ENCODE peak calls at places on chromosomes 11 and 22, in ten cellular contexts. One of them, this sample, is unnamed.

GRCh38 chr22:22935546-22936157 is 48.0 kb downstream of the IGLL5 start:
- DNase-seq in pons: peak
- DNase-seq in fibroblast of lung: no peak
- DNase-seq in D341Med: no peak
- DNase-seq in AG09319: no peak
- DNase-seq in astrocyte of the spinal cord: no peak
- DNase-seq in NCI-H2171 treated with DMSO at 0.1 percent for 48 hours: no peak
- DNase-seq in HFFc6: no peak
- DNase-seq in H54: no peak
- DNase-seq in SK-N-SH: no peak
- DNase-seq in this sample: no peak

GRCh38 chr22:37533995-37534394 is 14.8 kb upstream of the CARD10 start:
- DNase-seq in pons: peak
- DNase-seq in fibroblast of lung: peak
- DNase-seq in D341Med: no peak
- DNase-seq in AG09319: no peak
- DNase-seq in astrocyte of the spinal cord: peak
- DNase-seq in NCI-H2171 treated with DMSO at 0.1 percent for 48 hours: peak
- DNase-seq in HFFc6: peak
- DNase-seq in H54: no peak
- DNase-seq in SK-N-SH: no peak
- DNase-seq in this sample: no peak

GRCh38 chr11:8359521-8359920 is 95.8 kb upstream of the LMO1 start:
- DNase-seq in pons: no peak
- DNase-seq in fibroblast of lung: no peak
- DNase-seq in D341Med: no peak
- DNase-seq in AG09319: no peak
- DNase-seq in astrocyte of the spinal cord: no peak
- DNase-seq in NCI-H2171 treated with DMSO at 0.1 percent for 48 hours: no peak
- DNase-seq in HFFc6: no peak
- DNase-seq in H54: no peak
- DNase-seq in SK-N-SH: no peak
- DNase-seq in this sample: no peak

GRCh38 chr11:68968306-68969255 is 12.2 kb downstream of the MRGPRD start:
- DNase-seq in pons: no peak
- DNase-seq in fibroblast of lung: no peak
- DNase-seq in D341Med: no peak
- DNase-seq in AG09319: no peak
- DNase-seq in astrocyte of the spinal cord: no peak
- DNase-seq in NCI-H2171 treated with DMSO at 0.1 percent for 48 hours: no peak
- DNase-seq in HFFc6: peak
- DNase-seq in H54: no peak
- DNase-seq in SK-N-SH: no peak
- DNase-seq in this sample: peak

GRCh38 chr11:108973402-108974119 is 308.7 kb downstream of the DDX10 start:
- DNase-seq in pons: no peak
- DNase-seq in fibroblast of lung: peak
- DNase-seq in D341Med: no peak
- DNase-seq in AG09319: no peak
- DNase-seq in astrocyte of the spinal cord: peak
- DNase-seq in NCI-H2171 treated with DMSO at 0.1 percent for 48 hours: no peak
- DNase-seq in HFFc6: peak
- DNase-seq in H54: peak
- DNase-seq in SK-N-SH: no peak
- DNase-seq in this sample: no peak

GRCh38 chr22:47043835-47044721 is 281.6 kb downstream of the TBC1D22A start:
- DNase-seq in pons: no peak
- DNase-seq in fibroblast of lung: peak
- DNase-seq in D341Med: peak
- DNase-seq in AG09319: no peak
- DNase-seq in astrocyte of the spinal cord: peak
- DNase-seq in NCI-H2171 treated with DMSO at 0.1 percent for 48 hours: peak
- DNase-seq in HFFc6: no peak
- DNase-seq in H54: peak
- DNase-seq in SK-N-SH: no peak
- DNase-seq in this sample: no peak

GRCh38 chr22:41197808-41198585 is 7.1 kb upstream of the L3MBTL2 start:
- DNase-seq in pons: no peak
- DNase-seq in fibroblast of lung: no peak
- DNase-seq in D341Med: no peak
- DNase-seq in AG09319: no peak
- DNase-seq in astrocyte of the spinal cord: no peak
- DNase-seq in NCI-H2171 treated with DMSO at 0.1 percent for 48 hours: peak
- DNase-seq in HFFc6: peak
- DNase-seq in H54: peak
- DNase-seq in SK-N-SH: peak
- DNase-seq in this sample: no peak

GRCh38 chr11:61607920-61608599 is 27.2 kb upstream of the SYT7 start:
- DNase-seq in pons: no peak
- DNase-seq in fibroblast of lung: no peak
- DNase-seq in D341Med: no peak
- DNase-seq in AG09319: no peak
- DNase-seq in astrocyte of the spinal cord: no peak
- DNase-seq in NCI-H2171 treated with DMSO at 0.1 percent for 48 hours: no peak
- DNase-seq in HFFc6: no peak
- DNase-seq in H54: no peak
- DNase-seq in SK-N-SH: no peak
- DNase-seq in this sample: no peak

GRCh38 chr11:134512061-134512460 is 100.0 kb upstream of the B3GAT1 start:
- DNase-seq in pons: no peak
- DNase-seq in fibroblast of lung: no peak
- DNase-seq in D341Med: no peak
- DNase-seq in AG09319: no peak
- DNase-seq in astrocyte of the spinal cord: no peak
- DNase-seq in NCI-H2171 treated with DMSO at 0.1 percent for 48 hours: no peak
- DNase-seq in HFFc6: no peak
- DNase-seq in H54: no peak
- DNase-seq in SK-N-SH: no peak
- DNase-seq in this sample: peak

GRCh38 chr11:83257638-83258229 is 28.4 kb downstream of the CCDC90B start:
- DNase-seq in pons: no peak
- DNase-seq in fibroblast of lung: peak
- DNase-seq in D341Med: no peak
- DNase-seq in AG09319: no peak
- DNase-seq in astrocyte of the spinal cord: peak
- DNase-seq in NCI-H2171 treated with DMSO at 0.1 percent for 48 hours: no peak
- DNase-seq in HFFc6: peak
- DNase-seq in H54: peak
- DNase-seq in SK-N-SH: no peak
- DNase-seq in this sample: peak

GRCh38 chr11:132780051-132780450 is 752.2 kb downstream of the OPCML start:
- DNase-seq in pons: no peak
- DNase-seq in fibroblast of lung: peak
- DNase-seq in D341Med: no peak
- DNase-seq in AG09319: no peak
- DNase-seq in astrocyte of the spinal cord: no peak
- DNase-seq in NCI-H2171 treated with DMSO at 0.1 percent for 48 hours: no peak
- DNase-seq in HFFc6: no peak
- DNase-seq in H54: no peak
- DNase-seq in SK-N-SH: no peak
- DNase-seq in this sample: no peak

GRCh38 chr11:106585061-106585460 is 433.2 kb downstream of the GUCY1A2 start:
- DNase-seq in pons: no peak
- DNase-seq in fibroblast of lung: peak
- DNase-seq in D341Med: peak
- DNase-seq in AG09319: peak
- DNase-seq in astrocyte of the spinal cord: peak
- DNase-seq in NCI-H2171 treated with DMSO at 0.1 percent for 48 hours: peak
- DNase-seq in HFFc6: peak
- DNase-seq in H54: no peak
- DNase-seq in SK-N-SH: peak
- DNase-seq in this sample: no peak

GRCh38 chr11:71397961-71398360 is 50.2 kb downstream of the DHCR7 start:
- DNase-seq in pons: no peak
- DNase-seq in fibroblast of lung: no peak
- DNase-seq in D341Med: no peak
- DNase-seq in AG09319: no peak
- DNase-seq in astrocyte of the spinal cord: no peak
- DNase-seq in NCI-H2171 treated with DMSO at 0.1 percent for 48 hours: no peak
- DNase-seq in HFFc6: no peak
- DNase-seq in H54: no peak
- DNase-seq in SK-N-SH: no peak
- DNase-seq in this sample: no peak

GRCh38 chr11:130647371-130647770 is 198.9 kb downstream of the ADAMTS15 start:
- DNase-seq in pons: no peak
- DNase-seq in fibroblast of lung: no peak
- DNase-seq in D341Med: no peak
- DNase-seq in AG09319: no peak
- DNase-seq in astrocyte of the spinal cord: no peak
- DNase-seq in NCI-H2171 treated with DMSO at 0.1 percent for 48 hours: no peak
- DNase-seq in HFFc6: no peak
- DNase-seq in H54: no peak
- DNase-seq in SK-N-SH: no peak
- DNase-seq in this sample: no peak

GRCh38 chr22:38267086-38267485 is 5.7 kb downstream of the TMEM184B start:
- DNase-seq in pons: peak
- DNase-seq in fibroblast of lung: no peak
- DNase-seq in D341Med: no peak
- DNase-seq in AG09319: no peak
- DNase-seq in astrocyte of the spinal cord: peak
- DNase-seq in NCI-H2171 treated with DMSO at 0.1 percent for 48 hours: no peak
- DNase-seq in HFFc6: no peak
- DNase-seq in H54: no peak
- DNase-seq in SK-N-SH: no peak
- DNase-seq in this sample: no peak

GRCh38 chr11:125675196-125675595 is 5.5 kb downstream of the ACRV1 start:
- DNase-seq in pons: no peak
- DNase-seq in fibroblast of lung: peak
- DNase-seq in D341Med: no peak
- DNase-seq in AG09319: no peak
- DNase-seq in astrocyte of the spinal cord: no peak
- DNase-seq in NCI-H2171 treated with DMSO at 0.1 percent for 48 hours: no peak
- DNase-seq in HFFc6: no peak
- DNase-seq in H54: no peak
- DNase-seq in SK-N-SH: no peak
- DNase-seq in this sample: no peak

GRCh38 chr22:39278040-39278439 is 33.3 kb upstream of the PDGFB start:
- DNase-seq in pons: no peak
- DNase-seq in fibroblast of lung: peak
- DNase-seq in D341Med: no peak
- DNase-seq in AG09319: no peak
- DNase-seq in astrocyte of the spinal cord: no peak
- DNase-seq in NCI-H2171 treated with DMSO at 0.1 percent for 48 hours: peak
- DNase-seq in HFFc6: peak
- DNase-seq in H54: peak
- DNase-seq in SK-N-SH: no peak
- DNase-seq in this sample: no peak

GRCh38 chr22:49564666-49565515 is 262.8 kb downstream of the BRD1 start:
- DNase-seq in pons: no peak
- DNase-seq in fibroblast of lung: no peak
- DNase-seq in D341Med: no peak
- DNase-seq in AG09319: no peak
- DNase-seq in astrocyte of the spinal cord: no peak
- DNase-seq in NCI-H2171 treated with DMSO at 0.1 percent for 48 hours: no peak
- DNase-seq in HFFc6: no peak
- DNase-seq in H54: no peak
- DNase-seq in SK-N-SH: no peak
- DNase-seq in this sample: no peak

GRCh38 chr22:43451651-43452050 is 39.8 kb downstream of the MPPED1 start:
- DNase-seq in pons: no peak
- DNase-seq in fibroblast of lung: no peak
- DNase-seq in D341Med: no peak
- DNase-seq in AG09319: no peak
- DNase-seq in astrocyte of the spinal cord: no peak
- DNase-seq in NCI-H2171 treated with DMSO at 0.1 percent for 48 hours: no peak
- DNase-seq in HFFc6: no peak
- DNase-seq in H54: no peak
- DNase-seq in SK-N-SH: no peak
- DNase-seq in this sample: no peak

This sample was measured in uterus.